ENCODE peak calls at places on chromosome 6, in five cellular contexts. L is GDM1; C is activated naive CD8-positive, alpha-beta T cell treated with anti-CD3 and anti-CD28 coated beads, Interleukin-2, amount 50 U/mL, for 24 hours; N is naive thymus-derived CD8-positive, alpha-beta T cell; H is HCT116. X is an unnamed sample.

GRCh38 chr6:46940433-46941226 is 18.9 kb upstream of the ADGRF5 start:
- DNase-seq in L (no peak), C (no peak), N (no peak), H (no peak), X (no peak)

GRCh38 chr6:62775427-62776022 is 435.7 kb upstream of the FKBP1C start:
- DNase-seq in L (no peak), C (no peak), N (no peak), H (peak), X (no peak)

GRCh38 chr6:75934643-75935472 is 137.6 kb downstream of the IMPG1 start:
- DNase-seq in L (peak), C (peak), N (no peak), H (peak), X (no peak)

GRCh38 chr6:149864578-149865535 is 698 bp upstream of the LRP11 start:
- DNase-seq in L (peak), C (peak), N (peak), H (no peak), X (peak)

GRCh38 chr6:35993150-35993549 is 31.3 kb downstream of the SLC26A8 start:
- DNase-seq in L (no peak), C (no peak), N (no peak), H (no peak), X (no peak)

GRCh38 chr6:43436577-43437282 is 9.4 kb downstream of the ABCC10 start:
- DNase-seq in L (no peak), C (no peak), N (no peak), H (no peak), X (peak)

GRCh38 chr6:10569392-10570127 is 48.4 kb downstream of the GCNT2 start:
- DNase-seq in L (no peak), C (no peak), N (no peak), H (no peak), X (no peak)

GRCh38 chr6:5961836-5962235 is 44.9 kb downstream of the NRN1 start:
- DNase-seq in L (no peak), C (no peak), N (no peak), H (no peak), X (no peak)

GRCh38 chr6:139311826-139312225 is 20.0 kb upstream of the TXLNB start:
- DNase-seq in L (no peak), C (no peak), N (no peak), H (no peak), X (no peak)

GRCh38 chr6:36692861-36693702 is 4.5 kb upstream of the RAB44 start:
- DNase-seq in L (no peak), C (no peak), N (no peak), H (no peak), X (no peak)

GRCh38 chr6:88813045-88813444 is 150.4 kb downstream of the RNGTT start:
- DNase-seq in L (no peak), C (no peak), N (no peak), H (no peak), X (no peak)

GRCh38 chr6:5260111-5260620 is 584 bp downstream of the LYRM4 start:
- DNase-seq in L (no peak), C (peak), N (peak), H (peak), X (peak)

GRCh38 chr6:125375841-125376240 is 74.1 kb upstream of the HDDC2 start:
- DNase-seq in L (no peak), C (no peak), N (no peak), H (no peak), X (no peak)

GRCh38 chr6:131231103-131231502 is 95.8 kb downstream of the AKAP7 start:
- DNase-seq in L (no peak), C (no peak), N (no peak), H (no peak), X (no peak)

GRCh38 chr6:36384095-36384494 is 3.4 kb downstream of the ETV7 start:
- DNase-seq in L (no peak), C (no peak), N (no peak), H (no peak), X (no peak)

GRCh38 chr6:19668710-19669109 is 168.5 kb upstream of the ID4 start:
- DNase-seq in L (no peak), C (no peak), N (no peak), H (no peak), X (no peak)

GRCh38 chr6:142926177-142926493 is 18.8 kb downstream of the HIVEP2 start:
- DNase-seq in L (no peak), C (no peak), N (no peak), H (no peak), X (no peak)

GRCh38 chr6:11712760-11713159 is 65.8 kb downstream of the ADTRP start:
- DNase-seq in L (no peak), C (peak), N (no peak), H (no peak), X (no peak)

GRCh38 chr6:75437451-75438185 is 56.0 kb downstream of the FILIP1 start:
- DNase-seq in L (no peak), C (no peak), N (no peak), H (no peak), X (no peak)

GRCh38 chr6:37115236-37115894 is 54.6 kb upstream of the PIM1 start:
- DNase-seq in L (no peak), C (no peak), N (no peak), H (no peak), X (no peak)

GRCh38 chr6:37049990-37050853 is 44.8 kb downstream of the FGD2 start:
- DNase-seq in L (peak), C (peak), N (peak), H (no peak), X (no peak)

GRCh38 chr6:168363811-168364792 is 44.5 kb upstream of the DACT2 start:
- DNase-seq in L (no peak), C (no peak), N (no peak), H (no peak), X (no peak)

GRCh38 chr6:46932526-46932925 is 10.8 kb upstream of the ADGRF5 start:
- DNase-seq in L (no peak), C (no peak), N (no peak), H (no peak), X (no peak)

GRCh38 chr6:117655380-117655779 is 19.9 kb upstream of the NUS1 start:
- DNase-seq in L (no peak), C (no peak), N (no peak), H (no peak), X (no peak)

GRCh38 chr6:82078286-82078908 is 169.1 kb downstream of the IBTK start:
- DNase-seq in L (no peak), C (no peak), N (no peak), H (no peak), X (no peak)

GRCh38 chr6:166520905-166521834 is 65.3 kb downstream of the RAMACL start:
- DNase-seq in L (no peak), C (no peak), N (no peak), H (no peak), X (no peak)

GRCh38 chr6:116371384-116372209 is 850 bp downstream of the DSE start:
- DNase-seq in L (peak), C (peak), N (no peak), H (peak), X (peak)

GRCh38 chr6:83708970-83709747 is at the start of gene SNAP91:
- DNase-seq in L (no peak), C (no peak), N (no peak), H (no peak), X (no peak)

GRCh38 chr6:3359091-3359752 is 97.6 kb downstream of the SLC22A23 start:
- DNase-seq in L (no peak), C (no peak), N (no peak), H (no peak), X (no peak)

GRCh38 chr6:10587694-10588392 is 66.7 kb downstream of the GCNT2 start:
- DNase-seq in L (no peak), C (no peak), N (no peak), H (no peak), X (no peak)

GRCh38 chr6:158653577-158654354 is 3.9 kb downstream of the SYTL3 start:
- DNase-seq in L (peak), C (peak), N (peak), H (no peak), X (no peak)

GRCh38 chr6:10190042-10190441 is 224.8 kb downstream of the TFAP2A start:
- DNase-seq in L (no peak), C (no peak), N (no peak), H (no peak), X (no peak)

GRCh38 chr6:160837146-160837545 is 135.1 kb downstream of the PLG start:
- DNase-seq in L (no peak), C (no peak), N (no peak), H (no peak), X (no peak)

X was measured in breast epithelium.